ENCODE peak calls at places on chromosomes 13 and 19, in five cellular contexts. J is H4; Z is CD4-positive, alpha-beta T cell; Q is renal cortical epithelial cell; L is activated CD4-positive, alpha-beta T cell treated with anti-CD3 and anti-CD28 coated beads, Interleukin-2, amount 50 U/mL, for 48 hours. T is an unnamed sample.

GRCh38 chr13:43270043-43270830 is 246.9 kb downstream of the DNAJC15 start:
- DNase-seq in Q (no peak), L (no peak), Z (no peak), J (no peak), T (no peak)

GRCh38 chr13:87925006-87925405 is 253.8 kb downstream of the SLITRK5 start:
- DNase-seq in L (no peak), Q (no peak), J (no peak), Z (no peak), T (no peak)

GRCh38 chr13:113050856-113051431 is 54.6 kb upstream of the F7 start:
- DNase-seq in Z (no peak), Q (no peak), L (no peak), J (no peak), T (no peak)

GRCh38 chr19:3949997-3950859 is 17.4 kb downstream of the NMRK2 start:
- DNase-seq in Z (no peak), Q (no peak), J (no peak), L (no peak), T (no peak)

GRCh38 chr19:44284968-44285367 is 19.9 kb downstream of the ZNF235 start:
- DNase-seq in L (no peak), Z (no peak), J (no peak), Q (no peak), T (no peak)

GRCh38 chr19:30670011-30670329 is 297.8 kb downstream of the ZNF536 start:
- DNase-seq in Q (no peak), L (no peak), Z (no peak), J (no peak), T (no peak)

GRCh38 chr19:10863107-10863700 is 8.1 kb upstream of the CARM1 start:
- DNase-seq in J (peak; percentile 60), Q (peak; percentile 76), L (no peak), Z (no peak), T (no peak)

GRCh38 chr19:1235625-1236538 is 1.9 kb downstream of the CBARP start:
- DNase-seq in L (no peak), Q (no peak), Z (no peak), J (no peak), T (no peak)

GRCh38 chr19:31979362-31979761 is 366.0 kb upstream of the ZNF507 start:
- DNase-seq in Q (no peak), Z (no peak), L (no peak), J (no peak), T (no peak)

GRCh38 chr19:55482128-55482961 is 2.6 kb upstream of the NAT14 start:
- DNase-seq in Q (no peak), Z (no peak), J (no peak), L (no peak), T (no peak)

GRCh38 chr13:76887070-76887563 is 912 bp upstream of the KCTD12 start:
- DNase-seq in J (no peak), Z (no peak), Q (no peak), L (no peak), T (no peak)

T was measured in HTR-8/SVneo.